ENCODE peak calls at places on chromosomes 16 and 17, in nine cellular contexts. One of them, this sample, is unnamed.

GRCh38 chr16:57786632-57787518 is 15.4 kb downstream of the KIFC3 start:
- DNase-seq in HFF-Myc: no peak
- DNase-seq in adrenal gland: peak
- DNase-seq in neural crest cell: no peak
- DNase-seq in K562: no peak
- DNase-seq in body of pancreas: peak
- DNase-seq in CD4-positive, alpha-beta T cell: no peak
- DNase-seq in coronary artery: no peak
- DNase-seq in endothelial cell of umbilical vein: no peak
- DNase-seq in this sample: peak

GRCh38 chr16:7650446-7650845 is 317.8 kb downstream of the RBFOX1 start:
- DNase-seq in HFF-Myc: no peak
- DNase-seq in K562: no peak
- DNase-seq in adrenal gland: no peak
- DNase-seq in neural crest cell: no peak
- DNase-seq in coronary artery: no peak
- DNase-seq in endothelial cell of umbilical vein: no peak
- DNase-seq in body of pancreas: no peak
- DNase-seq in CD4-positive, alpha-beta T cell: no peak
- DNase-seq in this sample: no peak

GRCh38 chr17:18015603-18016002 is 23.4 kb downstream of the ATPAF2 start:
- DNase-seq in endothelial cell of umbilical vein: no peak
- DNase-seq in CD4-positive, alpha-beta T cell: no peak
- DNase-seq in coronary artery: no peak
- DNase-seq in body of pancreas: no peak
- DNase-seq in neural crest cell: no peak
- DNase-seq in K562: no peak
- DNase-seq in adrenal gland: no peak
- DNase-seq in HFF-Myc: no peak
- DNase-seq in this sample: no peak

GRCh38 chr16:62963846-62964245 is 927.6 kb upstream of the CDH8 start:
- DNase-seq in endothelial cell of umbilical vein: no peak
- DNase-seq in coronary artery: no peak
- DNase-seq in HFF-Myc: no peak
- DNase-seq in neural crest cell: no peak
- DNase-seq in body of pancreas: no peak
- DNase-seq in K562: no peak
- DNase-seq in adrenal gland: no peak
- DNase-seq in CD4-positive, alpha-beta T cell: no peak
- DNase-seq in this sample: no peak

GRCh38 chr17:9239821-9240658 is 218.7 kb downstream of the NTN1 start:
- DNase-seq in coronary artery: peak
- DNase-seq in HFF-Myc: no peak
- DNase-seq in CD4-positive, alpha-beta T cell: peak
- DNase-seq in K562: peak
- DNase-seq in adrenal gland: peak
- DNase-seq in body of pancreas: peak
- DNase-seq in endothelial cell of umbilical vein: peak
- DNase-seq in neural crest cell: peak
- DNase-seq in this sample: peak

GRCh38 chr17:62668091-62668804 is 40.8 kb downstream of the MRC2 start:
- DNase-seq in body of pancreas: no peak
- DNase-seq in adrenal gland: no peak
- DNase-seq in coronary artery: no peak
- DNase-seq in HFF-Myc: no peak
- DNase-seq in CD4-positive, alpha-beta T cell: no peak
- DNase-seq in neural crest cell: no peak
- DNase-seq in endothelial cell of umbilical vein: no peak
- DNase-seq in K562: no peak
- DNase-seq in this sample: no peak

GRCh38 chr17:78422267-78422605 is 43.8 kb downstream of the PGS1 start:
- DNase-seq in CD4-positive, alpha-beta T cell: no peak
- DNase-seq in coronary artery: no peak
- DNase-seq in HFF-Myc: no peak
- DNase-seq in endothelial cell of umbilical vein: no peak
- DNase-seq in neural crest cell: no peak
- DNase-seq in adrenal gland: no peak
- DNase-seq in K562: no peak
- DNase-seq in body of pancreas: no peak
- DNase-seq in this sample: no peak

GRCh38 chr17:29146369-29146972 is 33.7 kb downstream of the MYO18A start:
- DNase-seq in body of pancreas: no peak
- DNase-seq in adrenal gland: no peak
- DNase-seq in CD4-positive, alpha-beta T cell: no peak
- DNase-seq in neural crest cell: no peak
- DNase-seq in coronary artery: no peak
- DNase-seq in HFF-Myc: no peak
- DNase-seq in endothelial cell of umbilical vein: no peak
- DNase-seq in K562: no peak
- DNase-seq in this sample: no peak

GRCh38 chr17:17493249-17493985 is 2.8 kb downstream of the RASD1 start:
- DNase-seq in HFF-Myc: no peak
- DNase-seq in endothelial cell of umbilical vein: no peak
- DNase-seq in CD4-positive, alpha-beta T cell: no peak
- DNase-seq in neural crest cell: no peak
- DNase-seq in coronary artery: no peak
- DNase-seq in adrenal gland: no peak
- DNase-seq in body of pancreas: no peak
- DNase-seq in K562: no peak
- DNase-seq in this sample: no peak

GRCh38 chr17:40590742-40591141 is 25.5 kb upstream of the CCR7 start:
- DNase-seq in HFF-Myc: no peak
- DNase-seq in coronary artery: no peak
- DNase-seq in endothelial cell of umbilical vein: no peak
- DNase-seq in body of pancreas: no peak
- DNase-seq in K562: no peak
- DNase-seq in CD4-positive, alpha-beta T cell: no peak
- DNase-seq in neural crest cell: no peak
- DNase-seq in adrenal gland: no peak
- DNase-seq in this sample: no peak

GRCh38 chr16:68013440-68013839 is 2.3 kb downstream of the DPEP2NB start:
- DNase-seq in endothelial cell of umbilical vein: peak
- DNase-seq in HFF-Myc: no peak
- DNase-seq in K562: no peak
- DNase-seq in coronary artery: no peak
- DNase-seq in body of pancreas: no peak
- DNase-seq in neural crest cell: no peak
- DNase-seq in CD4-positive, alpha-beta T cell: no peak
- DNase-seq in adrenal gland: no peak
- DNase-seq in this sample: no peak

GRCh38 chr17:728911-729310 is 3.5 kb upstream of the TLCD3A start:
- DNase-seq in endothelial cell of umbilical vein: no peak
- DNase-seq in CD4-positive, alpha-beta T cell: no peak
- DNase-seq in coronary artery: no peak
- DNase-seq in body of pancreas: no peak
- DNase-seq in neural crest cell: no peak
- DNase-seq in K562: no peak
- DNase-seq in adrenal gland: no peak
- DNase-seq in HFF-Myc: no peak
- DNase-seq in this sample: no peak

GRCh38 chr17:40425741-40426140 is 8.0 kb upstream of the TOP2A start:
- DNase-seq in endothelial cell of umbilical vein: no peak
- DNase-seq in HFF-Myc: no peak
- DNase-seq in adrenal gland: no peak
- DNase-seq in K562: no peak
- DNase-seq in CD4-positive, alpha-beta T cell: no peak
- DNase-seq in body of pancreas: no peak
- DNase-seq in neural crest cell: no peak
- DNase-seq in coronary artery: no peak
- DNase-seq in this sample: no peak

GRCh38 chr16:67987460-67988160 is 7.3 kb upstream of the DPEP3 start:
- DNase-seq in body of pancreas: no peak
- DNase-seq in adrenal gland: peak
- DNase-seq in K562: no peak
- DNase-seq in HFF-Myc: no peak
- DNase-seq in coronary artery: no peak
- DNase-seq in endothelial cell of umbilical vein: peak
- DNase-seq in neural crest cell: no peak
- DNase-seq in CD4-positive, alpha-beta T cell: no peak
- DNase-seq in this sample: peak

GRCh38 chr16:83891742-83892141 is 7.2 kb upstream of the MLYCD start:
- DNase-seq in neural crest cell: no peak
- DNase-seq in CD4-positive, alpha-beta T cell: no peak
- DNase-seq in adrenal gland: no peak
- DNase-seq in coronary artery: no peak
- DNase-seq in body of pancreas: no peak
- DNase-seq in endothelial cell of umbilical vein: no peak
- DNase-seq in HFF-Myc: no peak
- DNase-seq in K562: no peak
- DNase-seq in this sample: peak

GRCh38 chr17:80036715-80037477 is 454 bp downstream of the CCDC40 start:
- DNase-seq in adrenal gland: peak
- DNase-seq in coronary artery: no peak
- DNase-seq in HFF-Myc: no peak
- DNase-seq in neural crest cell: peak
- DNase-seq in CD4-positive, alpha-beta T cell: peak
- DNase-seq in K562: peak
- DNase-seq in body of pancreas: no peak
- DNase-seq in endothelial cell of umbilical vein: peak
- DNase-seq in this sample: no peak

GRCh38 chr17:81153340-81153803 is 11.9 kb upstream of the PVALEF start:
- DNase-seq in body of pancreas: no peak
- DNase-seq in neural crest cell: no peak
- DNase-seq in endothelial cell of umbilical vein: no peak
- DNase-seq in adrenal gland: peak
- DNase-seq in HFF-Myc: no peak
- DNase-seq in CD4-positive, alpha-beta T cell: no peak
- DNase-seq in K562: peak
- DNase-seq in coronary artery: no peak
- DNase-seq in this sample: peak

GRCh38 chr16:80899804-80900592 is 95.6 kb upstream of the CDYL2 start:
- DNase-seq in coronary artery: peak
- DNase-seq in CD4-positive, alpha-beta T cell: no peak
- DNase-seq in endothelial cell of umbilical vein: peak
- DNase-seq in K562: no peak
- DNase-seq in neural crest cell: no peak
- DNase-seq in body of pancreas: peak
- DNase-seq in adrenal gland: peak
- DNase-seq in HFF-Myc: peak
- DNase-seq in this sample: peak

GRCh38 chr17:38403491-38403890 is 24.8 kb upstream of the ARHGAP23 start:
- DNase-seq in CD4-positive, alpha-beta T cell: no peak
- DNase-seq in HFF-Myc: no peak
- DNase-seq in coronary artery: no peak
- DNase-seq in neural crest cell: no peak
- DNase-seq in adrenal gland: no peak
- DNase-seq in K562: no peak
- DNase-seq in endothelial cell of umbilical vein: no peak
- DNase-seq in body of pancreas: no peak
- DNase-seq in this sample: peak

GRCh38 chr17:77704048-77704815 is 254.3 kb upstream of the TNRC6C start:
- DNase-seq in CD4-positive, alpha-beta T cell: no peak
- DNase-seq in adrenal gland: no peak
- DNase-seq in neural crest cell: no peak
- DNase-seq in endothelial cell of umbilical vein: no peak
- DNase-seq in coronary artery: peak
- DNase-seq in body of pancreas: no peak
- DNase-seq in HFF-Myc: no peak
- DNase-seq in K562: no peak
- DNase-seq in this sample: no peak

GRCh38 chr16:4260360-4260759 is 12.5 kb downstream of the TFAP4 start:
- DNase-seq in body of pancreas: peak
- DNase-seq in adrenal gland: no peak
- DNase-seq in CD4-positive, alpha-beta T cell: no peak
- DNase-seq in K562: no peak
- DNase-seq in neural crest cell: no peak
- DNase-seq in coronary artery: no peak
- DNase-seq in HFF-Myc: no peak
- DNase-seq in endothelial cell of umbilical vein: no peak
- DNase-seq in this sample: no peak

GRCh38 chr17:181213-182163 is at the start of gene DOC2B:
- DNase-seq in neural crest cell: peak
- DNase-seq in adrenal gland: peak
- DNase-seq in endothelial cell of umbilical vein: peak
- DNase-seq in body of pancreas: peak
- DNase-seq in coronary artery: no peak
- DNase-seq in HFF-Myc: no peak
- DNase-seq in K562: no peak
- DNase-seq in CD4-positive, alpha-beta T cell: no peak
- DNase-seq in this sample: peak

GRCh38 chr17:77591231-77591785 is 367.2 kb upstream of the TNRC6C start:
- DNase-seq in K562: no peak
- DNase-seq in body of pancreas: no peak
- DNase-seq in CD4-positive, alpha-beta T cell: no peak
- DNase-seq in endothelial cell of umbilical vein: no peak
- DNase-seq in coronary artery: no peak
- DNase-seq in neural crest cell: no peak
- DNase-seq in adrenal gland: no peak
- DNase-seq in HFF-Myc: no peak
- DNase-seq in this sample: no peak

GRCh38 chr17:55757659-55758058 is 6.8 kb downstream of the PCTP start:
- DNase-seq in K562: no peak
- DNase-seq in endothelial cell of umbilical vein: no peak
- DNase-seq in neural crest cell: no peak
- DNase-seq in HFF-Myc: no peak
- DNase-seq in CD4-positive, alpha-beta T cell: no peak
- DNase-seq in body of pancreas: no peak
- DNase-seq in adrenal gland: no peak
- DNase-seq in coronary artery: no peak
- DNase-seq in this sample: no peak
- TF ChIP-seq CTCF in K562: no peak
- TF ChIP-seq CTCF in endothelial cell of umbilical vein: no peak
- TF ChIP-seq CTCF in neural crest cell: no peak
- TF ChIP-seq CTCF in HFF-Myc: no peak
- TF ChIP-seq CTCF in CD4-positive, alpha-beta T cell: no peak
- TF ChIP-seq CTCF in body of pancreas: no peak
- TF ChIP-seq CTCF in adrenal gland: no peak
- TF ChIP-seq CTCF in coronary artery: no peak
- TF ChIP-seq CTCF in this sample: no peak

GRCh38 chr17:12745481-12745880 is 43.8 kb upstream of the ARHGAP44 start:
- DNase-seq in CD4-positive, alpha-beta T cell: no peak
- DNase-seq in neural crest cell: no peak
- DNase-seq in endothelial cell of umbilical vein: no peak
- DNase-seq in HFF-Myc: no peak
- DNase-seq in coronary artery: no peak
- DNase-seq in body of pancreas: no peak
- DNase-seq in K562: no peak
- DNase-seq in adrenal gland: no peak
- DNase-seq in this sample: no peak
- TF ChIP-seq CTCF in CD4-positive, alpha-beta T cell: no peak
- TF ChIP-seq CTCF in neural crest cell: no peak
- TF ChIP-seq CTCF in endothelial cell of umbilical vein: no peak
- TF ChIP-seq CTCF in HFF-Myc: no peak
- TF ChIP-seq CTCF in coronary artery: no peak
- TF ChIP-seq CTCF in body of pancreas: no peak
- TF ChIP-seq CTCF in K562: no peak
- TF ChIP-seq CTCF in adrenal gland: no peak
- TF ChIP-seq CTCF in this sample: no peak

GRCh38 chr16:88505405-88506082 is 52.5 kb downstream of the ZFPM1 start:
- DNase-seq in neural crest cell: no peak
- DNase-seq in CD4-positive, alpha-beta T cell: peak
- DNase-seq in K562: peak
- DNase-seq in endothelial cell of umbilical vein: no peak
- DNase-seq in coronary artery: no peak
- DNase-seq in HFF-Myc: no peak
- DNase-seq in body of pancreas: peak
- DNase-seq in adrenal gland: peak
- DNase-seq in this sample: peak
- TF ChIP-seq CTCF in neural crest cell: peak
- TF ChIP-seq CTCF in CD4-positive, alpha-beta T cell: peak
- TF ChIP-seq CTCF in K562: peak
- TF ChIP-seq CTCF in endothelial cell of umbilical vein: peak
- TF ChIP-seq CTCF in coronary artery: peak
- TF ChIP-seq CTCF in HFF-Myc: peak
- TF ChIP-seq CTCF in body of pancreas: peak
- TF ChIP-seq CTCF in adrenal gland: peak
- TF ChIP-seq CTCF in this sample: peak

GRCh38 chr16:16090238-16090637 is 133.1 kb downstream of the ABCC6 start:
- DNase-seq in body of pancreas: no peak
- DNase-seq in K562: no peak
- DNase-seq in coronary artery: no peak
- DNase-seq in adrenal gland: no peak
- DNase-seq in CD4-positive, alpha-beta T cell: no peak
- DNase-seq in HFF-Myc: no peak
- DNase-seq in endothelial cell of umbilical vein: no peak
- DNase-seq in neural crest cell: no peak
- DNase-seq in this sample: no peak
- TF ChIP-seq CTCF in body of pancreas: no peak
- TF ChIP-seq CTCF in K562: no peak
- TF ChIP-seq CTCF in coronary artery: no peak
- TF ChIP-seq CTCF in adrenal gland: no peak
- TF ChIP-seq CTCF in CD4-positive, alpha-beta T cell: no peak
- TF ChIP-seq CTCF in HFF-Myc: no peak
- TF ChIP-seq CTCF in endothelial cell of umbilical vein: no peak
- TF ChIP-seq CTCF in neural crest cell: no peak
- TF ChIP-seq CTCF in this sample: no peak